ENCODE peak calls at places on chromosomes 7 and 10, in five cellular contexts. Y is transverse colon, A is stomach, B is tibial nerve, Z is SK-N-SH. H is an unnamed sample.

GRCh38 chr10:43120948-43121290 is 17.3 kb upstream of the CSGALNACT2 start:
- DNase-seq in Y (peak), A (peak), B (peak), Z (no peak), H (no peak)

GRCh38 chr7:18978108-18978495 is 139.3 kb downstream of the TWIST1 start:
- DNase-seq in Y (no peak), A (no peak), B (no peak), Z (no peak), H (no peak)

GRCh38 chr7:76065016-76065612 is 17.2 kb downstream of the MDH2 start:
- DNase-seq in Y (no peak), A (no peak), B (no peak), Z (no peak), H (no peak)

GRCh38 chr7:14219125-14219524 is 229.7 kb upstream of the ETV1 start:
- DNase-seq in Y (no peak), A (no peak), B (no peak), Z (no peak), H (no peak)

GRCh38 chr10:12299222-12299973 is 49.9 kb upstream of the CAMK1D start:
- DNase-seq in Y (no peak), A (peak), B (no peak), Z (no peak), H (no peak)

GRCh38 chr7:117129538-117129955 is 176.2 kb downstream of the ST7 start:
- DNase-seq in Y (no peak), A (no peak), B (no peak), Z (no peak), H (no peak)

GRCh38 chr7:7917593-7917992 is 51.0 kb upstream of the GLCCI1 start:
- DNase-seq in Y (no peak), A (no peak), B (no peak), Z (no peak), H (no peak)

GRCh38 chr10:38112159-38112558 is 18.0 kb downstream of the ZNF37A start:
- DNase-seq in Y (no peak), A (no peak), B (no peak), Z (no peak), H (no peak)

GRCh38 chr10:77493851-77494788 is 143.5 kb downstream of the KCNMA1 start:
- DNase-seq in Y (no peak), A (no peak), B (no peak), Z (peak), H (no peak)

GRCh38 chr7:138980575-138981285 is 459 bp downstream of the KIAA1549 start:
- DNase-seq in Y (no peak), A (no peak), B (no peak), Z (peak), H (peak)

GRCh38 chr7:138979226-138979979 is 1.8 kb downstream of the KIAA1549 start:
- DNase-seq in Y (no peak), A (no peak), B (no peak), Z (peak), H (no peak)

GRCh38 chr7:138979988-138980574 is 1.1 kb downstream of the KIAA1549 start:
- DNase-seq in Y (no peak), A (no peak), B (no peak), Z (peak), H (no peak)

GRCh38 chr7:138982204-138982623 is 1.0 kb upstream of the KIAA1549 start:
- DNase-seq in Y (no peak), A (no peak), B (no peak), Z (no peak), H (peak)

DNA sequence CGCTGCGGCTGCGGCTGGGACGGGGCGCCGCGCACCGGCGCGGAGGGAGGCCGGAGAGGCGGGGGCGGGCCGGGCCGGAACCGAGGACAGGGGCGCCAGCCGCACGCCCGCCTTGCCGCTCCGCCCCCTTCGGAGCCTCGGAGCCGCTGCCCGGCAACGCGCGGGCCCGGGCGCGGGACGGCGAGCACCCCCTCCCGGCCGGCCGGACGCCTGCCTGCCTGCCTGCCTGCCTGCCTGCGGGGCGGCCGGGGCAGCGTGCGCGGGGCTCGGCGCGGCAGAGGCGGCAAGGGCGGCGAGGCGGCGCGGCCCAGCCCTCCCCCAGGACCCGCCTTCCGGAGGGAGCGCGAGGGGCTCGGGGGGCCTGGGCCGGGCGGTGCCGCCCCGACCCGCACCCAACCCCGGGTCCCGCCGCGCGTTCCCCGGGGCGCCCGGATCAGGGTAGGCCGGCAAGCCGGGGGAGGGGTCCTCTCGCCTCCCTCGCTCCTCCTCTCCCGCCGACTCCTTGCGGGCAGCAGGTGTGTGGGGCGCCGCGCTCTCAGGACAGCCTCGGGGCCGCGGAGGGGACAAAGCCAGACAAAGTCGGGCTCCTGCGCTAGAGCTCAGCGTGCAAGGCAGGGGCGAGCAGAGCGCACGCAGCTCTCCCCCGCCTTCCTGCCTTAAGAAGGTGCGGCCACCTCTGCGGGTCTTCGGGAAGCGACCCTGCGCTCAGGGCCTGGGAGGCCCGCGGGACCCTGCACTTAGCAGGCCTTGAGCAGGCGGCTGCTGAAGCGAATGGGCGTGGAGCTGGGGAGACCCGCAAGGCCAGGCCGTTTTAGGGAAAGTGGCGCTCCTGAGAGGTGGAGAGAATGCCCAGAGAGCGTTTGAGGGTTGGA is at the start of gene KIAA1549:
- DNase-seq in Y (peak), A (peak), B (no peak), Z (peak), H (peak)
- TF ChIP-seq CTCF in Y (no peak), A (peak), B (peak), Z (no peak), H (peak)

DNA sequence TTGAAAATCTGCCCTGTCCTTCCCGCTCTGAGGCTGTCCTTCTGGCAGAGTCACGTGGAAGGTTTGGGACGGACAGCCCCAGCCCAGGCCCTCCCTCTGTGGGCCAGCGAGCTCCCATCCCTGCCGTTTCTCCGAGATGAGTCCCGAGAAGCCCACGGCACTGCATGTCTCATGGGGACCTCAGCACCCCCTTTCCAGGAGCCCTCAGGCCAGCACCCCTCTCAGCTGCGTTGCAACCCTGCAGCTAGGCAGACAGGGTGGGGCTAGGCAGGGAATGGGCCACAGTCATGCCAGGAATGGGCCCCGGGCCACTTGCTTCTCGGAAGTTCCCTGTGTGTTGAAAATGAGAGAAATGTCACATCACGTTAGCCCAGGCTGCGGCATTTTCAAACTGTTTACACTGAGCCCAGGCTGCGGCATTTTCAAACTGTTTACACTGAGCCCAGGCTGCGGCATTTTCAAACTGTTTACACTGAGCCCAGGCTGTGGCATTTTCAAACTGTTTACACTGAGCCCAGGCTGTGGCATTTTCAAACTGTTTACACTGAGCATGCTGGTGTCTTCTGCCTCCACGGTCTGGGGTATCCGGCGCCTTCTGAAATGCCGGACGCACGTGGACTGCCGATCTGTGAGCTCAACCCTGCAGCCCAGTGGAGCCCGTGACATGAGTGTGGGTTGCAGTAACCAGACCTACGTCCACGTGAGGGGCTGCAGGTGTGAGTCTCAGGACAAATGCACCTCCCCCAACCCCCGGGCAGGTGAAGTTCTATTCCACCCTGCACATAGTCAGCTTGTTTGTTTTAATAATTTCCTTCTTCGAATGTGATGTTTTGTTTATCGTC is 42.6 kb downstream of the FAM20C start:
- DNase-seq in Y (peak), A (peak), B (peak), Z (no peak), H (peak)
- TF ChIP-seq EP300 in Y (peak), A (no peak), B (no peak), Z (no peak), H (peak)

GRCh38 chr10:53314856-53315255 is 542.3 kb upstream of the MBL2 start:
- DNase-seq in Y (no peak), A (no peak), B (no peak), Z (no peak), H (no peak)

DNA sequence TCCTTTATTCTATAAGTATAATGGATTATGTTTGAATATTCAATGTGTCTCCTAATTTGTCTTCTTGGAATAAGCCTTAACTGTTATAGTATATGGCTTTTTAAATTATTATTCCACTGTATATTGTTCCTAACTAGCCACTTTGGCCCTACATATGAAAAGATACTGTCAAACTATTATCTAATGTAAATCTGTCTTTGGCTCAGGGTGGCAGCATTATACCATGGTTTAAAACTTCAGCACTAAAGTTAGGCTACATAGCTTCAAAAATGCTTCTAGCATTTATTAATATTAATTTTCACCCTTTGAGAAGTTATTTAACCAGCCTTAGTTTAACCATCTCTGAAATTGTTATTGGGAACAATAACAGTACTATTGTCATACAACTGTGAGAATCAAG is 543.1 kb upstream of the MBL2 start:
- DNase-seq in Y (no peak), A (no peak), B (no peak), Z (no peak), H (no peak)
- TF ChIP-seq CTCF in Y (no peak), A (no peak), B (no peak), Z (peak), H (no peak)

DNA sequence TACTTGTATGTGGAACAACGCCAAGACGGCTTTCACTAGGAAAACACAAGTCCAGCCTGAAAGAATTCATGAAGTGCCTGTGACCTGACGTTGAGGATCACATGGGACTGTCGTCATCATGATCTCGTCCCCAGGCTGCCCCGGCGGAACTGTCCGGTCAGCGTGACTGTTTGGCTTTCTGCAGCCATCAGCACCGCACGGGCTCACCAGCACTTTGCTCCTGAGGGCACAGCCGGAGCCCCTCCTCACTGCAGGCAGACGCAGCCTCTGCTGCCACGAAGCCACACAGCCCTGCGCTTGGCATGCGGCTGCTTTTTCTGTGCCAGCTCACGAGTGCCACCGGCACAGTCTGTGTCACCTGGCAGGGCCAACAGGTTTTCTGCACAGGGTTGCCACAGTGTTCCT is 9.4 kb upstream of the GET4 start:
- DNase-seq in Y (peak), A (peak), B (peak), Z (no peak), H (peak)
- TF ChIP-seq EP300 in Y (no peak), A (peak), B (peak), Z (no peak), H (peak)

GRCh38 chr7:156544199-156544598 is 96.4 kb upstream of the RNF32 start:
- DNase-seq in Y (no peak), A (no peak), B (no peak), Z (no peak), H (no peak)
- TF ChIP-seq CTCF in Y (no peak), A (no peak), B (no peak), Z (no peak), H (no peak)

DNA sequence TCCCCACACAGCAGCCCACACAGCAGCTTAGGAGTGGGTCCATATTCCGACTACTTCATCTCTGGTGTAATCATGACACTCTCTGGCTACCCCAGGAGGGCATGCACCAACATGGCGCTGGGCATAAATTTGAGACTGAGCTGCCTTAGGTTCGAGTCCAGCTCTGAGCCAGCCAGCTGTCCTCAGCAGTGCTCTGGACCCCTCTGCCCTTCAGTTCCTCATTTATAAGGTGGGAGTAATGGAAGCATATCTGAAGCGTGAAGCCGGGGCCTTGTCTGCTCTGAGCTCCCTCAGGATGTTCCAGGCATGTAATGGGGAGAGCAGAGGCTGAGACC is 90.0 kb upstream of the FAM20C start:
- DNase-seq in Y (no peak), A (no peak), B (no peak), Z (no peak), H (no peak)
- TF ChIP-seq EP300 in Y (no peak), A (no peak), B (no peak), Z (no peak), H (no peak)

GRCh38 chr7:22082886-22083710 is 137.4 kb upstream of the CDCA7L start:
- DNase-seq in Y (peak), A (peak), B (peak), Z (peak), H (peak)

GRCh38 chr7:22083711-22084289 is 138.1 kb upstream of the CDCA7L start:
- DNase-seq in Y (no peak), A (no peak), B (no peak), Z (no peak), H (no peak)

GRCh38 chr7:22087861-22088260 is 142.2 kb upstream of the CDCA7L start:
- DNase-seq in Y (no peak), A (no peak), B (no peak), Z (no peak), H (no peak)

DNA sequence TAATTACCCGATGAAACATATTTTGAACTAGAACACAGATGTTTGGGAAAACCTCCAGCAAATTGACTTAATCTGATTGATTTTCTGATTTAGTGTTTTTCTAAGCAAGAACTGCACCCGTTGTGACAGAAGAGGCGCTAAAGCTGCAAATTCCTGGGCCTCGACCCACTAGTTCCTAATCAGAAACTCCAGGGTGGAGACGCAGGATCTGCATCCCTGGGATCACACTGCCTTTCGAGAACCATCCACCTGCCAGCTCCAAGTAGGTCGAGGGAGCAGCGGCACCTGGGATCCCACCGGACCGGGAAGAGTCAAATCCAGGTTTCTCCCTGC is 136.8 kb upstream of the CDCA7L start:
- DNase-seq in Y (no peak), A (no peak), B (no peak), Z (no peak), H (no peak)
- TF ChIP-seq CTCF in Y (no peak), A (no peak), B (no peak), Z (no peak), H (no peak)

DNA sequence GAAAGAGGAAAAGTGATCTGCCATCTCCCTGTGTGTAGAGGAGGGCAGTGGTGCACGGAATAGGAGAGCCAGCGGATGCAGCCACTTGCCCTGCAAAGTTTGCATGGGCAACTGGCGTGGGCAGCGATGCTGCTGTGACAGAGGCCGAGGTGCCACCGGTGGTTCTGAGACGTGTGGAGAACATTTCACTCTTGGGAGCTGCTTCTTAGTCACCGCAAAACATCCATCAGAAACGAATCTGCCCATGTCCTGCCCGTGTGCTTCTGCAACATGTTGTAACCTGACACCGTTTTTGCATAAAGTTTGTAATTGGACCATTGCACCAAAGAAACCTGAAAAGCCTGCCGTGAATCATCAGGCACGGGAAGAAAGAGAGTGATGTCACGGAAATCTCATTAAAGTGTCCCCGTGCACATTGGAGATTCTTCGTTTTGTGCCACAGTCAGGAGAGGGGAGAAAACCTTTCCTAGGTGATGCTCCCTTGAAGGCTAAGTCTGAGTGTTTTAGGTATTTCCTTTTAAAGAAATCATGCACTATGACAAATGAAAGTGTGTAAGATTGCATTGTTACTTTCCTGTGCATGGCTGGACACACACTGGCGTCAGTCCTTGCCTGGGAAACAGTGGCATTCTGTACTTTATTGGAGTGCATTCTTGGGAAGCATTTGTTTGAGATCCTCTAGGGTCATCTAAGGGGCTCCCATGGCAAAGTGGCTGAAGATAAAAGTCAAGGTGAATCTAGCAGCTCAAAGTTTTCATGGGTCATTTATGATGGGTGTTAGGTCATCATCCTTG is 302.6 kb downstream of the KLF6 start:
- DNase-seq in Y (peak), A (peak), B (peak), Z (no peak), H (peak)
- TF ChIP-seq EP300 in Y (peak), A (no peak), B (peak), Z (no peak), H (no peak)